ENCODE peak calls at places on chromosomes 11 and 22, in five cellular contexts. M, U, Z, N and Q are unnamed samples.

GRCh38 chr11:93740802-93741093 is 547 bp downstream of the TAF1D start:
- DNase-seq in U (peak), Z (no peak), N (peak), M (peak), Q (peak)

GRCh38 chr11:8059571-8060011 is 21.4 kb upstream of the TUB start:
- DNase-seq in M (no peak), U (no peak), Z (no peak), N (no peak), Q (no peak)

GRCh38 chr11:10561043-10561818 is 7.2 kb downstream of the LYVE1 start:
- DNase-seq in M (no peak), U (no peak), Z (no peak), N (no peak), Q (no peak)

GRCh38 chr22:37095113-37095512 is 14.4 kb downstream of the TMPRSS6 start:
- DNase-seq in M (no peak), U (no peak), Z (no peak), N (no peak), Q (no peak)

GRCh38 chr11:133938166-133938565 is 18.6 kb downstream of the IGSF9B start:
- DNase-seq in M (no peak), U (no peak), N (no peak), Z (no peak), Q (no peak)

GRCh38 chr11:115164774-115165173 is 339.4 kb downstream of the CADM1 start:
- DNase-seq in N (no peak), Z (no peak), U (no peak), M (no peak), Q (peak)

GRCh38 chr22:19514831-19515565 is 9.2 kb downstream of the CLDN5 start:
- DNase-seq in Z (no peak), N (no peak), M (no peak), U (peak), Q (peak)

GRCh38 chr22:19889951-19890350 is 35.3 kb upstream of the GNB1L start:
- DNase-seq in U (no peak), M (no peak), N (no peak), Z (no peak), Q (no peak)

GRCh38 chr22:46233231-46233630 is 16.9 kb downstream of the CDPF1 start:
- DNase-seq in M (no peak), Z (no peak), N (no peak), U (peak), Q (no peak)

GRCh38 chr11:36750349-36750748 is 152.3 kb upstream of the RAG2 start:
- DNase-seq in U (no peak), N (no peak), Z (no peak), M (no peak), Q (no peak)

DNA sequence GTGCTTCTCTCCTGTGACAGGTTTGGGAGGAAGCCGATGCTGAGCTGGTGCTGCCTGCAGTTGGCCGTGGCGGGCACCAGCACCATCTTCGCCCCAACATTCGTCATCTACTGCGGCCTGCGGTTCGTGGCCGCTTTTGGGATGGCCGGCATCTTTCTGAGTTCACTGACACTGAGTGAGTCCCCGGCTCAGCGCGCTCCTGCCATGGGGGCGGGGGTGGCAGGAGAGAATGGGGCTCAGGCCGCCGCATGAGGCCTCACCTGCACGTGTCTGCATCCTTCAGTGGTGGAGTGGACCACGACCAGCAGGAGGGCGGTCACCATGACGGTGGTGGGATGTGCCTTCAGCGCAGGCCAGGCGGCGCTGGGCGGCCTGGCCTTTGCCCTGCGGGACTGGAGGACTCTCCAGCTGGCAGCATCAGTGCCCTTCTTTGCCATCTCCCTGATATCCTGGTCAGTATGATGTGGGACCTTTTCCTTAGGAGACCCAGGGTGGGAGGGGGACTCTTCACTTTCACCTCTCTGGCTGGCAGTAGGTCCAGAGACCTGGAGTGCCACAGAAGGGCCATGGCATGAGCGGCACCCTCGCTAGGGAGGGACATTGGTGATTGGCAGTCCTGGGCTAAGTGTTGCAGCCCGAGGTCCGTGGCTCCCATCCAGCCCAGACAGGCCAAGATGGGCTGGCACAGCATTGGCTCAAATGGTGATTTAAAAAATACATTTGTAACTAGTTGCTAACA is 28.9 kb upstream of the SLC22A12 start:
- DNase-seq in N (no peak), Z (no peak), U (no peak), M (no peak), Q (no peak)
- H3K4me3 ChIP-seq in N (no peak), Z (no peak), U (no peak), M (no peak), Q (no peak)

GRCh38 chr22:41947181-41948080 is 479 bp upstream of the CENPM start:
- DNase-seq in Z (no peak), U (no peak), M (no peak), N (no peak), Q (no peak)
- H3K4ac ChIP-seq in Z (no peak), U (peak), M (no peak), N (no peak), Q (no peak)

DNA sequence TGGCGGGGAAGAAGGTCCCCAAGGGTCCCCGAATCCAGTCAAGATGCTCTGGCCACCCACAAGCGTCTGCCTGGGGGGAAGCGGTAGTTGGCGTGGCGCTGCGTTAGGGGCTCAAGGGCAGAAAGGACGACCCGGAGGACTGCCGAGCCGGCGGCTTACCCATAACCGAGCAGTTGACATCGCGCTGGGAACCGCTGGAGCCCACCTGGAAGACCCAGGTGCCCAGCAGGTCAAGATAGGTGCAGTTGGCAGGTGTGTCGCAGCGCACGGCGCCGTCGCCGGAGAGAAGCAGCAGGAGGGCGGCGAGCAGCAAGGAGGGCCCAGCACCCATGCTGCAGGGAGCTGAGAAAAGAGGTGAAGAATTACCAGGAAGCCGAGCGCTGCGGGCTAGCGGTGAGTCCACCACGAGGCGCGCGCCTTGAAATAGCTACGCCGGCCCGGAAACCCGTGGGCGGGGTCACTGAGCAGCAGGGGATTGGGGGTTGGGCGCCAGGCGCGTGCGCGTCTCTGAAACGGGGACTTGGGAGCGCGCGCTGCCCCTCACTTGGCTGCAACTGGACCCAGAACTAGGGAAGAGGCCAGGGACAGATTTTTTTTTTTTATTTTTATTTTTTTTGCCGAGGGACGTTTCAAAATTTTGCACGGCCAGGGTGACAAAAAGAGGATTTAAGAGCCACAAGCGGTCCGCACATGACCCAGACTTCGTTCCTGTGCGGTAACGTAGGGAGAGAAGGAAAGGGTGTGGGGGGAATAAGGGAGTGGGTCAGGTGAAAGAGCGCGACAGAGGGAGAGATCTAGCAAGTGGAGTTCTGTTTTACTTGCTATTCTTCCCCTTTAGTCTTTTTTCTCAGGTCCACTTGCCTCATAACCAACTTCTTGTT is at the start of gene CTSC:
- DNase-seq in U (peak), M (peak), Z (peak), N (peak), Q (peak)
- H3K14ac ChIP-seq in U (peak), M (peak), Z (no peak), N (peak), Q (peak)

GRCh38 chr11:66907751-66908173 is 50.4 kb downstream of the PC start:
- DNase-seq in U (no peak), Z (no peak), M (no peak), N (no peak), Q (peak)

GRCh38 chr11:66904981-66905521 is 48.2 kb downstream of the LRFN4 start:
- DNase-seq in Z (no peak), M (no peak), U (no peak), N (no peak), Q (no peak)

GRCh38 chr11:66904561-66904960 is 47.7 kb downstream of the LRFN4 start:
- DNase-seq in M (no peak), Z (no peak), U (no peak), N (no peak), Q (no peak)

GRCh38 chr11:66905631-66906030 is 48.8 kb downstream of the LRFN4 start:
- DNase-seq in Z (no peak), M (no peak), U (no peak), N (no peak), Q (no peak)

DNA sequence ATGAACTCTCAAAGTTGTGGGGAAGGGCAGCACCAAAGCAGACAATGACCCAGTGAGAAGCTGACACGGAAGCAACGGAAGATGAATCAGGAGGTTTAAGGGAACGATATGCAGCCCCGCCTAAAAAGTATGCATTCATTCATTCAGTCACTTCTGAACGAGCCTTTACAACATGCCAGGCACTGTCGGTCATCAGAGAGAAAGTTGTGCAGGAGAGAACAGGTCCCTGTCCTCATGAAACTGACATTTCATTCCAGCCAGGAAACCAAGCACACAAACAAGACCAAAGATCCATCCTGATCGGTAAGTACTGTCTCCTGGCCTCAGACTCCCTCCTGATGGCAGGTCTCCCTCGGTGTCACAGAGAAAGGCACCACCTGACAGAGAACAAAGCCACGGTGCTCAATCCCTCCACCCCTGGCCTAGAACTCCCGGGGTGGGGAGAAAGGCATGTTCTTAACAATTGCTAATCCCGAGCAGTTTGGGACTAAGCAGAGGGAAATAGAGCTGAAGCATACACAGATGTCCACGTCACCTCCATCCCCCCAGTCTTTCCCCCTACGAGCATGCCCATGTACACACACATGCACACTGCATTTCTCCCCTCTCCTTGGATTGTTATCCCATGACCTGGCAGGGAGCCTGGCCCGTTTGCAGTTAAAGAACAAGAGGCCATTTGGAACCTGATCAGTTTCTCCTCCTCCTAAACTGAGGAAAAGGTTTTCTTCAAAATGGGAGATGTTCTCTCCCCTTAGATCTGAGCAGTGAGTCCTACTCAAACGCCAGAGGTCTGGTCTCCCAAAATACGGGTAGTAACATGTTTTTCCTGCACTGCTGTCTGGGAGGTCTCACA is 49.4 kb downstream of the LRFN4 start:
- DNase-seq in Z (no peak), N (no peak), M (no peak), U (peak), Q (no peak)
- H3K4me3 ChIP-seq in Z (no peak), N (no peak), M (no peak), U (no peak), Q (no peak)

DNA sequence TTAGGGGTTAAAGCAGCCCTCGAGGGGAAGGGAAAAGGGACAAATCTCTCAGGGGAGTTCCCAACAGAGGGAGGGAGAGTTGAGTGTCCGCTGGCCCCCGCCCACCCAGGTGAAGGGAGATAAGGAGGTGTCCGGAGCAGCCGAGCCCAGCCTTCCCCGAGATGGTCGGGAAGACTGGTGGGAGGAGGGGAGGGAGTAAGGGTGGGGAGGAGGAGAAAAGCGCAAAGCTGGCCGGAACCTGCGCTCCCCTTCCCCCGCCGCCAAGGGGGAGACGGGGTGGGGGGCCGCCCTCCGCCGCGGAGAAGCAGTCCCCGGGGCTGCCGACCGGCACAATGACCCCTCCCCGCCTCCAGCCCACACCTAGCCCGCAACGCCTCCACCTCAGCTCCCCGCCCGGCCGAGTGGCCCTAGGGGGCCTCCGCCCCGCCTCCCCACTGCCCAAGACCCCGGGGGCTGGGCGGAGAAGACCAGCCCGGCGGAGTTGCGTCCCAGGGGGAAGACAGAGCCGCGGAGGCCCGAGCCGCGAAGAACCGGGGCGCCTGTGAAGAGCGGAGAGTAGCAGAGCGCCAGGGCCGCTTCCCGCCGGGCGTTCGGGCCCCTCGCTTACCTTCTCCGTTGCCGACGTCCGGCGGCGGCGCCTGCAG is 479 bp downstream of the RSF1 start:
- DNase-seq in U (peak), Z (peak), N (peak), M (peak), Q (peak)
- H3K4ac ChIP-seq in U (peak), Z (no peak), N (peak), M (peak), Q (peak)

GRCh38 chr22:31995807-31996206 is 47.3 kb upstream of the SLC5A1 start:
- DNase-seq in Z (no peak), U (no peak), M (no peak), N (no peak), Q (no peak)
- H3K14ac ChIP-seq in Z (no peak), U (no peak), M (no peak), N (no peak), Q (no peak)

GRCh38 chr22:49549851-49550430 is 277.7 kb downstream of the BRD1 start:
- DNase-seq in Z (no peak), U (no peak), N (no peak), M (no peak), Q (no peak)
- H3K4me3 ChIP-seq in Z (no peak), U (no peak), N (no peak), M (no peak), Q (no peak)

GRCh38 chr11:102467080-102467708 is 14.6 kb upstream of the TMEM123 start:
- DNase-seq in N (peak), U (no peak), M (no peak), Z (no peak), Q (no peak)
- H3K4ac ChIP-seq in N (peak), U (no peak), M (no peak), Z (no peak), Q (no peak)

DNA sequence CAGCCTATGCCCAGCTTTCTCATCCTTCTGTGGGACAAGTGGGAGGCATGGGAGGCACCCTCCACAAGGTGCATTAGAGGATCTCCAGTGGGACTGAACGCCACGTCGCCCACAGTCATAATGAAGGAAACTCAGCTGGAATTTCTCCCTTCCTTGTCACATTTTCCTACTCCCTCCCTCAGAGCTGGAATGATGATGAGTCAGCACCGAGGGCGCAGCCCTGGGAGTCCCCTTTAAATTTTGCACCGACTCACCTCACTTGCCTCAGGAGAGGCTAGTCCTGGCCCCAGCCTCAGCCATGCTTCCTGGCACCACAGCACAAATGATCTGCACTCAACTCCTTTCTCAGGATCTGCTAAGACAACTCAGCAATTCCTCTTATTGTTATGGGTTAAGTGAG is 34.3 kb downstream of the DBX1 start:
- DNase-seq in Z (no peak), N (no peak), U (peak), M (no peak), Q (peak)
- H3K14ac ChIP-seq in Z (no peak), N (no peak), U (no peak), M (no peak), Q (no peak)

GRCh38 chr11:104968856-104969776 is 742 bp upstream of the CASP4 start:
- DNase-seq in N (peak), U (peak), M (no peak), Z (peak), Q (peak)
- H3K4me3 ChIP-seq in N (no peak), U (peak), M (no peak), Z (no peak), Q (peak)